ENCODE peak calls at places on chromosomes 11 and 22, in eight cellular contexts. R, A, O, N, F, K, G and I are unnamed samples.

GRCh38 chr22:40966683-40967082 is 15.5 kb downstream of the RBX1 start:
- DNase-seq in R (no peak), A (no peak), O (no peak), N (no peak), F (no peak), K (no peak), G (no peak), I (no peak)

GRCh38 chr11:122365545-122366380 is 249.7 kb upstream of the BLID start:
- DNase-seq in R (no peak), A (no peak), O (no peak), N (no peak), F (no peak), K (no peak), G (no peak), I (no peak)

GRCh38 chr22:49381595-49382450 is 445.9 kb downstream of the BRD1 start:
- DNase-seq in R (peak), A (no peak), O (no peak), N (no peak), F (no peak), K (no peak), G (no peak), I (no peak)

GRCh38 chr11:119266517-119267255 is 50.2 kb downstream of the MCAM start:
- DNase-seq in R (no peak), A (peak), O (no peak), N (no peak), F (no peak), K (no peak), G (no peak), I (no peak)

GRCh38 chr11:66973956-66974585 is 1.0 kb upstream of the C11orf86 start:
- DNase-seq in R (no peak), A (no peak), O (no peak), N (no peak), F (no peak), K (no peak), G (no peak), I (no peak)

GRCh38 chr11:76459299-76459698 is 14.5 kb downstream of the EMSY start:
- DNase-seq in R (no peak), A (no peak), O (no peak), N (no peak), F (no peak), K (no peak), G (no peak), I (no peak)

GRCh38 chr11:2523821-2524391 is 79.1 kb downstream of the KCNQ1 start:
- DNase-seq in R (peak), A (no peak), O (no peak), N (no peak), F (no peak), K (no peak), G (no peak), I (peak)

GRCh38 chr22:36616682-36617081 is 86.9 kb downstream of the CACNG2 start:
- DNase-seq in R (no peak), A (no peak), O (no peak), N (no peak), F (no peak), K (no peak), G (no peak), I (no peak)

GRCh38 chr11:70075836-70076235 is 2.3 kb upstream of the ANO1 start:
- DNase-seq in R (peak), A (no peak), O (no peak), N (no peak), F (no peak), K (no peak), G (no peak), I (no peak)

GRCh38 chr11:15107730-15108515 is 6.8 kb upstream of the INSC start:
- DNase-seq in R (no peak), A (no peak), O (no peak), N (no peak), F (no peak), K (no peak), G (no peak), I (no peak)

GRCh38 chr11:107583629-107584195 is 7.2 kb upstream of the ELMOD1 start:
- DNase-seq in R (no peak), A (no peak), O (no peak), N (no peak), F (no peak), K (no peak), G (no peak), I (no peak)

GRCh38 chr11:102680945-102681344 is 24.6 kb downstream of the MMP27 start:
- DNase-seq in R (no peak), A (no peak), O (no peak), N (no peak), F (no peak), K (no peak), G (no peak), I (no peak)

GRCh38 chr11:133581091-133581490 is 48.8 kb upstream of the OPCML start:
- DNase-seq in R (no peak), A (no peak), O (no peak), N (no peak), F (no peak), K (no peak), G (no peak), I (no peak)